ENCODE peak calls at places on chromosomes 3 and 15, in eight cellular contexts. Z is AG08396; J is hypothalamus; F is activated effector memory CD4-positive, alpha-beta T cell treated with Interleukin-2 at 50 U/mL for 16 hours; Q is astrocyte of the spinal cord; A is GM04504; T is NCI-H510A; O is stimulated activated CD4-positive, alpha-beta T cell treated with anti-CD3 and anti-CD28 coated beads, TNF-alpha, amount 100 ng/mL, for 24 hours. D is an unnamed sample.

GRCh38 chr15:68272797-68273271 is 4.7 kb upstream of the FEM1B start:
- DNase-seq in Z (peak), J (no peak), F (no peak), Q (no peak), A (peak), T (no peak), O (no peak), D (peak)

GRCh38 chr3:18018491-18019177 is 276.2 kb upstream of the TBC1D5 start:
- DNase-seq in Z (no peak), J (no peak), F (no peak), Q (peak), A (no peak), T (no peak), O (no peak), D (no peak)

GRCh38 chr3:197306374-197307086 is 8.1 kb upstream of the DLG1 start:
- DNase-seq in Z (peak), J (no peak), F (no peak), Q (peak), A (no peak), T (no peak), O (no peak), D (no peak)

GRCh38 chr15:45285413-45285812 is 33.4 kb downstream of the SLC28A2 start:
- DNase-seq in Z (no peak), J (no peak), F (no peak), Q (no peak), A (no peak), T (no peak), O (no peak), D (no peak)

GRCh38 chr3:132645058-132645457 is 14.6 kb downstream of the ACAD11 start:
- DNase-seq in Z (no peak), J (no peak), F (no peak), Q (no peak), A (no peak), T (no peak), O (no peak), D (peak)

GRCh38 chr3:8632402-8633237 is 12.0 kb downstream of the SSUH2 start:
- DNase-seq in Z (no peak), J (no peak), F (no peak), Q (no peak), A (no peak), T (no peak), O (no peak), D (no peak)

GRCh38 chr3:102182162-102182561 is 252.7 kb upstream of the ZPLD1 start:
- DNase-seq in Z (no peak), J (no peak), F (no peak), Q (peak), A (no peak), T (no peak), O (no peak), D (peak)

GRCh38 chr15:63864186-63864585 is 30.4 kb upstream of the HERC1 start:
- DNase-seq in Z (no peak), J (no peak), F (no peak), Q (no peak), A (no peak), T (no peak), O (no peak), D (no peak)

GRCh38 chr3:127620637-127621375 is 8.2 kb upstream of the PODXL2 start:
- DNase-seq in Z (no peak), J (no peak), F (no peak), Q (no peak), A (no peak), T (no peak), O (no peak), D (no peak)

GRCh38 chr3:143306419-143306818 is 186.8 kb downstream of the CHST2 start:
- DNase-seq in Z (no peak), J (no peak), F (no peak), Q (no peak), A (no peak), T (no peak), O (no peak), D (peak)

GRCh38 chr3:62109534-62109933 is 263.8 kb downstream of the FEZF2 start:
- DNase-seq in Z (peak), J (no peak), F (no peak), Q (peak), A (peak), T (no peak), O (no peak), D (peak)

GRCh38 chr3:177284383-177284881 is 87.2 kb upstream of the TBL1XR1 start:
- DNase-seq in Z (no peak), J (no peak), F (no peak), Q (peak), A (no peak), T (peak), O (no peak), D (no peak)

GRCh38 chr15:59590027-59590426 is 21.6 kb upstream of the GCNT3 start:
- DNase-seq in Z (no peak), J (no peak), F (no peak), Q (no peak), A (no peak), T (no peak), O (no peak), D (no peak)

GRCh38 chr3:183911763-183912506 is 27.3 kb upstream of the PARL start:
- DNase-seq in Z (no peak), J (no peak), F (no peak), Q (no peak), A (no peak), T (no peak), O (no peak), D (no peak)

GRCh38 chr3:106120334-106120733 is 251.5 kb upstream of the CBLB start:
- DNase-seq in Z (peak), J (no peak), F (no peak), Q (no peak), A (no peak), T (no peak), O (no peak), D (no peak)

GRCh38 chr3:67489816-67490215 is 164.6 kb downstream of the SUCLG2 start:
- DNase-seq in Z (peak), J (no peak), F (no peak), Q (peak), A (peak), T (no peak), O (no peak), D (no peak)

D was measured in lung microvascular endothelial cell.